ENCODE peak calls at places on chromosomes 4 and X, in nine cellular contexts. B is fibroblast of mammary gland, E is cardiac muscle cell, F is iris pigment epithelial cell, R is posterior cingulate gyrus, N is ACHN, X is tibial nerve, I is amniotic stem cell, J is GM10248. S is an unnamed sample.

GRCh38 chr4:108902769-108903168 is 139.9 kb upstream of the ETNPPL start:
- DNase-seq in I (no peak), X (no peak), N (no peak), R (no peak), E (no peak), B (no peak), J (no peak), F (no peak), S (no peak)

GRCh38 chr4:75919914-75920313 is 17.7 kb upstream of the PPEF2 start:
- DNase-seq in B (peak), R (peak), X (no peak), J (no peak), F (peak), N (no peak), I (no peak), E (no peak), S (no peak)

GRCh38 chrX:67787196-67787595 is 243.4 kb downstream of the AR start:
- DNase-seq in R (no peak), E (no peak), X (no peak), F (no peak), J (no peak), N (no peak), I (no peak), B (peak), S (peak)

GRCh38 chr4:177696438-177696966 is 254.3 kb upstream of the AGA start:
- DNase-seq in X (no peak), B (peak), R (no peak), F (no peak), E (no peak), I (no peak), J (no peak), N (no peak), S (no peak)

GRCh38 chrX:138191998-138192397 is 519.5 kb downstream of the FGF13 start:
- DNase-seq in F (peak), I (no peak), N (peak), X (no peak), B (peak), E (peak), J (no peak), R (no peak), S (no peak)

GRCh38 chr4:6298035-6298434 is 28.4 kb downstream of the WFS1 start:
- DNase-seq in E (no peak), X (no peak), N (no peak), F (no peak), I (no peak), B (no peak), J (no peak), R (no peak), S (no peak)

GRCh38 chrX:11728556-11728955 is 29.5 kb upstream of the MSL3 start:
- DNase-seq in F (no peak), E (no peak), R (no peak), N (no peak), J (no peak), I (no peak), X (no peak), B (no peak), S (no peak)

GRCh38 chr4:7831330-7831729 is 108.3 kb downstream of the AFAP1 start:
- DNase-seq in E (no peak), I (peak), J (peak), R (no peak), N (no peak), X (no peak), F (peak), B (peak), S (peak)

GRCh38 chrX:150205011-150205410 is 158.1 kb upstream of the MAMLD1 start:
- DNase-seq in F (peak), J (no peak), R (no peak), I (no peak), X (no peak), B (peak), E (no peak), N (peak), S (no peak)

GRCh38 chr4:109041463-109041862 is 261.0 kb downstream of the COL25A1 start:
- DNase-seq in B (peak), E (no peak), F (peak), N (no peak), R (no peak), I (no peak), J (no peak), X (no peak), S (no peak)

S was measured in HFF-Myc.